ENCODE peak calls at places on chromosome 4, in nine cellular contexts. One of them, this sample, is unnamed.

GRCh38 chr4:35836591-35836990 is 407.7 kb downstream of the ARAP2 start:
- DNase-seq in PC-3: no peak
- DNase-seq in mucosa of descending colon: no peak
- DNase-seq in A549: no peak
- DNase-seq in WERI-Rb-1: no peak
- DNase-seq in choroid plexus epithelial cell: no peak
- DNase-seq in hepatocyte: no peak
- DNase-seq in cardiac fibroblast: no peak
- DNase-seq in heart right ventricle: no peak
- DNase-seq in this sample: no peak

GRCh38 chr4:123300222-123300621 is 96.4 kb upstream of the SPRY1 start:
- DNase-seq in mucosa of descending colon: no peak
- DNase-seq in A549: no peak
- DNase-seq in cardiac fibroblast: no peak
- DNase-seq in choroid plexus epithelial cell: no peak
- DNase-seq in WERI-Rb-1: no peak
- DNase-seq in PC-3: no peak
- DNase-seq in heart right ventricle: no peak
- DNase-seq in hepatocyte: no peak
- DNase-seq in this sample: no peak

GRCh38 chr4:1316537-1317168 is 27.0 kb downstream of the MAEA start:
- DNase-seq in heart right ventricle: no peak
- DNase-seq in cardiac fibroblast: no peak
- DNase-seq in A549: no peak
- DNase-seq in WERI-Rb-1: no peak
- DNase-seq in hepatocyte: no peak
- DNase-seq in mucosa of descending colon: no peak
- DNase-seq in choroid plexus epithelial cell: no peak
- DNase-seq in PC-3: no peak
- DNase-seq in this sample: no peak

GRCh38 chr4:38013461-38014366 is 53.5 kb downstream of the PTTG2 start:
- DNase-seq in heart right ventricle: peak; percentile 67
- DNase-seq in hepatocyte: no peak
- DNase-seq in mucosa of descending colon: no peak
- DNase-seq in PC-3: peak; percentile 62
- DNase-seq in A549: no peak
- DNase-seq in choroid plexus epithelial cell: peak; percentile 54
- DNase-seq in WERI-Rb-1: no peak
- DNase-seq in cardiac fibroblast: peak; percentile 55
- DNase-seq in this sample: no peak

GRCh38 chr4:17630228-17630627 is 15.8 kb downstream of the MED28 start:
- DNase-seq in heart right ventricle: no peak
- DNase-seq in cardiac fibroblast: no peak
- DNase-seq in mucosa of descending colon: no peak
- DNase-seq in A549: no peak
- DNase-seq in PC-3: no peak
- DNase-seq in choroid plexus epithelial cell: no peak
- DNase-seq in WERI-Rb-1: no peak
- DNase-seq in hepatocyte: no peak
- DNase-seq in this sample: no peak

GRCh38 chr4:3635090-3635820 is 103.0 kb upstream of the LRPAP1 start:
- DNase-seq in mucosa of descending colon: no peak
- DNase-seq in PC-3: no peak
- DNase-seq in choroid plexus epithelial cell: no peak
- DNase-seq in cardiac fibroblast: no peak
- DNase-seq in hepatocyte: no peak
- DNase-seq in heart right ventricle: no peak
- DNase-seq in WERI-Rb-1: no peak
- DNase-seq in A549: no peak
- DNase-seq in this sample: no peak

GRCh38 chr4:150385606-150386005 is 196.3 kb upstream of the MAB21L2 start:
- DNase-seq in heart right ventricle: peak; percentile 8
- DNase-seq in choroid plexus epithelial cell: peak; percentile 92
- DNase-seq in hepatocyte: peak; percentile 39
- DNase-seq in cardiac fibroblast: peak; percentile 98
- DNase-seq in mucosa of descending colon: peak; percentile 9
- DNase-seq in PC-3: peak; percentile 49
- DNase-seq in A549: no peak
- DNase-seq in WERI-Rb-1: peak; percentile 16
- DNase-seq in this sample: peak; percentile 82

GRCh38 chr4:75514949-75515612 is 808 bp downstream of the THAP6 start:
- DNase-seq in PC-3: no peak
- DNase-seq in WERI-Rb-1: peak; percentile 8
- DNase-seq in heart right ventricle: no peak
- DNase-seq in A549: no peak
- DNase-seq in mucosa of descending colon: peak; percentile 17
- DNase-seq in choroid plexus epithelial cell: no peak
- DNase-seq in hepatocyte: no peak
- DNase-seq in cardiac fibroblast: no peak
- DNase-seq in this sample: no peak

GRCh38 chr4:168569066-168569908 is 72.4 kb downstream of the PALLD start:
- DNase-seq in mucosa of descending colon: peak; percentile 49
- DNase-seq in heart right ventricle: peak; percentile 74
- DNase-seq in choroid plexus epithelial cell: peak; percentile 68
- DNase-seq in hepatocyte: peak; percentile 76
- DNase-seq in A549: peak; percentile 68
- DNase-seq in WERI-Rb-1: no peak
- DNase-seq in cardiac fibroblast: peak; percentile 35
- DNase-seq in PC-3: no peak
- DNase-seq in this sample: no peak

GRCh38 chr4:101014417-101014816 is 332.9 kb downstream of the PPP3CA start:
- DNase-seq in A549: no peak
- DNase-seq in PC-3: no peak
- DNase-seq in hepatocyte: no peak
- DNase-seq in heart right ventricle: no peak
- DNase-seq in WERI-Rb-1: no peak
- DNase-seq in cardiac fibroblast: no peak
- DNase-seq in choroid plexus epithelial cell: no peak
- DNase-seq in mucosa of descending colon: no peak
- DNase-seq in this sample: no peak

GRCh38 chr4:75892508-75892907 is 9.7 kb downstream of the PPEF2 start:
- DNase-seq in heart right ventricle: no peak
- DNase-seq in choroid plexus epithelial cell: no peak
- DNase-seq in WERI-Rb-1: peak; percentile 57
- DNase-seq in A549: peak; percentile 5
- DNase-seq in hepatocyte: no peak
- DNase-seq in cardiac fibroblast: no peak
- DNase-seq in mucosa of descending colon: no peak
- DNase-seq in PC-3: peak; percentile 11
- DNase-seq in this sample: no peak

GRCh38 chr4:108644237-108644636 is 6.2 kb upstream of the OSTC start:
- DNase-seq in A549: no peak
- DNase-seq in hepatocyte: no peak
- DNase-seq in choroid plexus epithelial cell: peak; percentile 46
- DNase-seq in PC-3: peak; percentile 47
- DNase-seq in mucosa of descending colon: no peak
- DNase-seq in heart right ventricle: no peak
- DNase-seq in WERI-Rb-1: no peak
- DNase-seq in cardiac fibroblast: peak; percentile 23
- DNase-seq in this sample: no peak

GRCh38 chr4:181475781-181476180 is 767.4 kb upstream of the TENM3 start:
- DNase-seq in cardiac fibroblast: no peak
- DNase-seq in hepatocyte: peak; percentile 13
- DNase-seq in A549: no peak
- DNase-seq in heart right ventricle: peak; percentile 33
- DNase-seq in WERI-Rb-1: no peak
- DNase-seq in PC-3: no peak
- DNase-seq in choroid plexus epithelial cell: peak; percentile 30
- DNase-seq in mucosa of descending colon: no peak
- DNase-seq in this sample: no peak

GRCh38 chr4:145881991-145882390 is 56.6 kb downstream of the ZNF827 start:
- DNase-seq in PC-3: no peak
- DNase-seq in hepatocyte: peak; percentile 61
- DNase-seq in WERI-Rb-1: no peak
- DNase-seq in choroid plexus epithelial cell: no peak
- DNase-seq in A549: no peak
- DNase-seq in mucosa of descending colon: peak; percentile 85
- DNase-seq in heart right ventricle: no peak
- DNase-seq in cardiac fibroblast: no peak
- DNase-seq in this sample: no peak

DNA sequence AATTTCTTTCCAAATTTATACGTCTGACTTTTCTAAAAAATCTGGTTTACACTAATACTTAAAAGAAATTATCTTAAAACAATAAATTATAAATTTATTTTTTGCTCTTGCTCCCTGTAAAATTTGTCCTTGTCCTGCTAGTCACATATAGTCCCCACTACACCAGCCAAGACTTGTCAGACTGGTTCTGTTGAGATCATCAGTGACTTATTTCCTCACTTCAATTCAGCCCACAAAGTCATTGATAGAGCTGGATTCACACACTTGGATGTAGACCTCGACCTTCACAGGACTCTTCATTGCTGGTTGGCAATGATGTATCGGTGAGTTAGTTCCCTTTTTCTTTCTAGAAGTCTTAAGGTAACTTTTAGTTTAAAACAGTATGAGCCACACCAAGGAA is at the start of gene TMPRSS11E:
- DNase-seq in heart right ventricle: no peak
- DNase-seq in hepatocyte: no peak
- DNase-seq in choroid plexus epithelial cell: no peak
- DNase-seq in PC-3: peak; percentile 92
- DNase-seq in mucosa of descending colon: no peak
- DNase-seq in cardiac fibroblast: no peak
- DNase-seq in WERI-Rb-1: no peak
- DNase-seq in A549: no peak
- DNase-seq in this sample: no peak
- TF ChIP-seq CTCF in heart right ventricle: no peak
- TF ChIP-seq CTCF in hepatocyte: no peak
- TF ChIP-seq CTCF in choroid plexus epithelial cell: no peak
- TF ChIP-seq CTCF in PC-3: no peak
- TF ChIP-seq CTCF in mucosa of descending colon: no peak
- TF ChIP-seq CTCF in cardiac fibroblast: no peak
- TF ChIP-seq CTCF in WERI-Rb-1: no peak
- TF ChIP-seq CTCF in A549: no peak
- TF ChIP-seq CTCF in this sample: no peak

DNA sequence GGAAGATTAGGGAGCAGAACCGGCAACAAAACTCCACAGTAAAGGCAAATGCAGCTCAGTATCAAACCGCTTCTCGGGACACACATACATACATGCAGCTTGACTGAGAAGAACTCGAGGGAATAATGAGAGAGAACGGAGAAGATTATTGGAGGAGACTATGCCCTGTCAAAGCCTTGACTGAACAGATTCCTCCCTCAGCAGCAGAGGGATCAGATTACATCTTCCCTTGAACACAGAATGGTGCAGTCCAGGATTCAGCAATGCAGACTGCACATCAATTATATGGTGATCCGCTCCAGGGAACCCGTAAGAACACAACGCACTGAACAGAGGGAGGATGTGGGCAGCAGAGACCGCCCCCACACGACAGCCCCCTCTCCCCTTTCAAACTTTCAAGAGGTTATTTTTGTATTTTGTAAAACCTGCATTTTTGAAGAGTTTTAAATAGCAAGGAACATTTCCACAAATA is 183.2 kb downstream of the FBXW7 start:
- DNase-seq in cardiac fibroblast: peak; percentile 97
- DNase-seq in choroid plexus epithelial cell: peak; percentile 99
- DNase-seq in A549: peak; percentile 84
- DNase-seq in WERI-Rb-1: peak; percentile 87
- DNase-seq in PC-3: peak; percentile 87
- DNase-seq in hepatocyte: peak; percentile 82
- DNase-seq in heart right ventricle: peak; percentile 80
- DNase-seq in mucosa of descending colon: peak; percentile 28
- DNase-seq in this sample: peak; percentile 94
- H3K4me3 ChIP-seq in cardiac fibroblast: peak overlapping the region; percentile 66
- H3K4me3 ChIP-seq in choroid plexus epithelial cell: peak overlapping the region; percentile 66
- H3K4me3 ChIP-seq in A549: peak overlapping the region; percentile 43
- H3K4me3 ChIP-seq in WERI-Rb-1: peak overlapping the region; percentile 47
- H3K4me3 ChIP-seq in PC-3: peak overlapping the region; percentile 68
- H3K4me3 ChIP-seq in hepatocyte: peak overlapping the region; percentile 32
- H3K4me3 ChIP-seq in heart right ventricle: peak overlapping the region; percentile 14
- H3K4me3 ChIP-seq in mucosa of descending colon: no peak overlapping the region
- H3K4me3 ChIP-seq in this sample: peak overlapping the region; percentile 63

DNA sequence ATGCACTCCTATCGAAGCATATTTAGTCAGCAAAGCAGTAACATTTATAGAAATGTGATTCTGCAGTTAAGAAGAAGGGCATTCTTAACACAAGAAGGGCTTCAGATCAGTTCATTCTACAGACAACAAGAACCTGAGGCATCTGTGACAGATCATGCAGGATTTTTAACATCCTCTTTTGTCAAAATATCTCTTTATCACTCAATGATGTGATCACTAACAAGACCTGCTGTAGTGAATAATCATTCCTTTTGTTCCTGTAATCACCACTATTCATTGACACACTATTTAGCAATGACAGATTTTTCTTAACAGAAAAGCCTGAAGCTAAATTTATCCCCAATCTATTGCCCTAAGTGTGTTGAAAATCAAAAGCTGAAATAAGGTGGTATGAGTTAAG is 47.8 kb upstream of the ARHGAP24 start:
- DNase-seq in A549: no peak
- DNase-seq in choroid plexus epithelial cell: no peak
- DNase-seq in hepatocyte: no peak
- DNase-seq in PC-3: no peak
- DNase-seq in heart right ventricle: no peak
- DNase-seq in WERI-Rb-1: no peak
- DNase-seq in cardiac fibroblast: no peak
- DNase-seq in mucosa of descending colon: no peak
- DNase-seq in this sample: no peak
- TF ChIP-seq CTCF in A549: no peak
- TF ChIP-seq CTCF in choroid plexus epithelial cell: no peak
- TF ChIP-seq CTCF in hepatocyte: no peak
- TF ChIP-seq CTCF in PC-3: no peak
- TF ChIP-seq CTCF in heart right ventricle: no peak
- TF ChIP-seq CTCF in WERI-Rb-1: no peak
- TF ChIP-seq CTCF in cardiac fibroblast: no peak
- TF ChIP-seq CTCF in mucosa of descending colon: no peak
- TF ChIP-seq CTCF in this sample: no peak

GRCh38 chr4:137540356-137540755 is 8.1 kb upstream of the PCDH18 start:
- DNase-seq in choroid plexus epithelial cell: no peak
- DNase-seq in cardiac fibroblast: no peak
- DNase-seq in heart right ventricle: no peak
- DNase-seq in PC-3: no peak
- DNase-seq in hepatocyte: no peak
- DNase-seq in A549: no peak
- DNase-seq in WERI-Rb-1: no peak
- DNase-seq in mucosa of descending colon: no peak
- DNase-seq in this sample: no peak

GRCh38 chr4:137543650-137544049 is 11.4 kb upstream of the PCDH18 start:
- DNase-seq in choroid plexus epithelial cell: no peak
- DNase-seq in PC-3: no peak
- DNase-seq in WERI-Rb-1: no peak
- DNase-seq in heart right ventricle: no peak
- DNase-seq in A549: no peak
- DNase-seq in cardiac fibroblast: no peak
- DNase-seq in hepatocyte: no peak
- DNase-seq in mucosa of descending colon: no peak
- DNase-seq in this sample: no peak

GRCh38 chr4:137541181-137541580 is 8.9 kb upstream of the PCDH18 start:
- DNase-seq in choroid plexus epithelial cell: no peak
- DNase-seq in cardiac fibroblast: no peak
- DNase-seq in PC-3: no peak
- DNase-seq in mucosa of descending colon: no peak
- DNase-seq in A549: no peak
- DNase-seq in WERI-Rb-1: no peak
- DNase-seq in heart right ventricle: no peak
- DNase-seq in hepatocyte: no peak
- DNase-seq in this sample: no peak

GRCh38 chr4:137543198-137543597 is 10.9 kb upstream of the PCDH18 start:
- DNase-seq in PC-3: no peak
- DNase-seq in mucosa of descending colon: no peak
- DNase-seq in cardiac fibroblast: no peak
- DNase-seq in choroid plexus epithelial cell: no peak
- DNase-seq in WERI-Rb-1: no peak
- DNase-seq in hepatocyte: no peak
- DNase-seq in heart right ventricle: no peak
- DNase-seq in A549: no peak
- DNase-seq in this sample: no peak

GRCh38 chr4:137541866-137542648 is 9.8 kb upstream of the PCDH18 start:
- DNase-seq in mucosa of descending colon: no peak
- DNase-seq in hepatocyte: no peak
- DNase-seq in cardiac fibroblast: no peak
- DNase-seq in A549: no peak
- DNase-seq in PC-3: no peak
- DNase-seq in heart right ventricle: no peak
- DNase-seq in WERI-Rb-1: no peak
- DNase-seq in choroid plexus epithelial cell: no peak
- DNase-seq in this sample: no peak
- H3K4me3 ChIP-seq in mucosa of descending colon: no peak overlapping the region
- H3K4me3 ChIP-seq in hepatocyte: no peak overlapping the region
- H3K4me3 ChIP-seq in cardiac fibroblast: peak overlapping the region; percentile 11
- H3K4me3 ChIP-seq in A549: no peak overlapping the region
- H3K4me3 ChIP-seq in PC-3: peak overlapping the region; percentile 56
- H3K4me3 ChIP-seq in heart right ventricle: no peak overlapping the region
- H3K4me3 ChIP-seq in WERI-Rb-1: no peak overlapping the region
- H3K4me3 ChIP-seq in choroid plexus epithelial cell: peak overlapping the region; percentile 12
- H3K4me3 ChIP-seq in this sample: peak overlapping the region; percentile 37